ENCODE peak calls at places on chromosomes 5 and 9, in seven cellular contexts. U is NCI-H1092; B is stimulated activated CD8-positive, alpha-beta memory T cell treated with anti-CD3 and anti-CD28 coated beads, Interleukin-4, amount 100 ng/mL, for 1 hour; O is NT2/D1; X is NCI-H2171; Y is posterior cingulate gyrus; A is nephron progenitor cell. Z is an unnamed sample.

GRCh38 chr5:72129730-72130129 is 22.5 kb downstream of the MAP1B start:
- DNase-seq in U (no peak), B (no peak), O (no peak), X (no peak), Y (no peak), A (no peak), Z (no peak)

GRCh38 chr9:36765468-36766341 is 193.0 kb downstream of the MELK start:
- DNase-seq in U (peak), B (peak), O (peak), X (peak), Y (peak), A (peak), Z (peak)

GRCh38 chr9:37801287-37801850 is 772 bp downstream of the DCAF10 start:
- DNase-seq in U (no peak), B (no peak), O (peak), X (no peak), Y (no peak), A (peak), Z (peak)

GRCh38 chr5:138186002-138186447 is 7.1 kb downstream of the KIF20A start:
- DNase-seq in U (no peak), B (no peak), O (no peak), X (no peak), Y (no peak), A (no peak), Z (no peak)

GRCh38 chr9:89116064-89116817 is 62.4 kb downstream of the SHC3 start:
- DNase-seq in U (no peak), B (no peak), O (no peak), X (no peak), Y (no peak), A (no peak), Z (no peak)

GRCh38 chr5:135335031-135335828 is 63.8 kb downstream of the MACROH2A1 start:
- DNase-seq in U (peak), B (no peak), O (no peak), X (no peak), Y (no peak), A (no peak), Z (no peak)

GRCh38 chr5:38240212-38240611 is 18.1 kb upstream of the EGFLAM start:
- DNase-seq in U (no peak), B (no peak), O (no peak), X (no peak), Y (no peak), A (no peak), Z (no peak)

GRCh38 chr5:155897761-155898160 is 429.2 kb upstream of the SGCD start:
- DNase-seq in U (no peak), B (no peak), O (no peak), X (no peak), Y (no peak), A (no peak), Z (no peak)

GRCh38 chr9:120161801-120162200 is 418.2 kb downstream of the CDK5RAP2 start:
- DNase-seq in U (no peak), B (no peak), O (no peak), X (peak), Y (no peak), A (no peak), Z (no peak)

GRCh38 chr9:8961186-8961666 is 1161.6 kb upstream of the DMAC1 start:
- DNase-seq in U (no peak), B (no peak), O (no peak), X (no peak), Y (no peak), A (no peak), Z (no peak)

GRCh38 chr9:5553211-5553610 is 42.9 kb downstream of the PDCD1LG2 start:
- DNase-seq in U (no peak), B (no peak), O (no peak), X (no peak), Y (no peak), A (no peak), Z (no peak)

GRCh38 chr9:135290086-135290485 is 189.5 kb upstream of the PPP1R26 start:
- DNase-seq in U (no peak), B (no peak), O (no peak), X (no peak), Y (no peak), A (no peak), Z (no peak)

GRCh38 chr5:140111859-140112551 is 1.9 kb upstream of the PURA start:
- DNase-seq in U (no peak), B (no peak), O (no peak), X (no peak), Y (no peak), A (peak), Z (no peak)

GRCh38 chr9:77809552-77809951 is 161.4 kb upstream of the GNA14 start:
- DNase-seq in U (no peak), B (no peak), O (no peak), X (no peak), Y (no peak), A (no peak), Z (no peak)

GRCh38 chr5:74954919-74955318 is 88.7 kb upstream of the FAM169A start:
- DNase-seq in U (no peak), B (no peak), O (no peak), X (no peak), Y (no peak), A (no peak), Z (no peak)

GRCh38 chr9:94611638-94612068 is 18.0 kb upstream of the FBP2 start:
- DNase-seq in U (no peak), B (no peak), O (no peak), X (no peak), Y (no peak), A (no peak), Z (no peak)

GRCh38 chr9:137299938-137300337 is 2.1 kb downstream of the NRARP start:
- DNase-seq in U (no peak), B (no peak), O (no peak), X (no peak), Y (no peak), A (peak), Z (peak)

GRCh38 chr5:35855221-35855620 is 1.5 kb upstream of the IL7R start:
- DNase-seq in U (no peak), B (no peak), O (no peak), X (peak), Y (no peak), A (no peak), Z (no peak)

GRCh38 chr9:134725605-134725940 is 84.0 kb downstream of the COL5A1 start:
- DNase-seq in U (no peak), B (no peak), O (no peak), X (no peak), Y (no peak), A (no peak), Z (no peak)

GRCh38 chr9:124296800-124297552 is 39.2 kb downstream of the NEK6 start:
- DNase-seq in U (no peak), B (no peak), O (no peak), X (no peak), Y (no peak), A (no peak), Z (no peak)

GRCh38 chr5:151825445-151825844 is 53.7 kb downstream of the G3BP1 start:
- DNase-seq in U (no peak), B (no peak), O (peak), X (peak), Y (peak), A (peak), Z (peak)

GRCh38 chr9:134475051-134475790 is 149.0 kb downstream of the RXRA start:
- DNase-seq in U (no peak), B (no peak), O (no peak), X (no peak), Y (no peak), A (no peak), Z (no peak)

GRCh38 chr9:2725126-2725525 is 7.8 kb downstream of the KCNV2 start:
- DNase-seq in U (no peak), B (no peak), O (no peak), X (no peak), Y (no peak), A (no peak), Z (no peak)

GRCh38 chr9:70883056-70883455 is 238.4 kb downstream of the TRPM3 start:
- DNase-seq in U (no peak), B (no peak), O (no peak), X (no peak), Y (no peak), A (no peak), Z (no peak)